ENCODE peak calls at places on chromosome 7, in six cellular contexts. H is tibial nerve, A is HepG2, V is suprapubic skin, D is stomach, C is SK-N-SH. S is an unnamed sample. For H3K9me3 and H3K27me3, the result is how much of the 10 kb centered on the place peaks cover.

GRCh38 chr7:22907805-22908204 is 85.2 kb upstream of the TOMM7 start:
- DNase-seq in A (no peak), D (no peak), V (no peak), C (no peak), H (no peak), S (no peak)

GRCh38 chr7:146956323-146956722 is 839.7 kb downstream of the CNTNAP2 start:
- DNase-seq in H (no peak), D (no peak), V (no peak), A (no peak), C (no peak), S (no peak)

GRCh38 chr7:140541513-140542192 is 62.3 kb upstream of the MKRN1 start:
- DNase-seq in C (peak), H (peak), A (peak), D (peak), V (no peak), S (peak)

GRCh38 chr7:90536449-90536848 is 59.7 kb upstream of the CDK14 start:
- DNase-seq in H (no peak), D (no peak), V (no peak), C (no peak), A (no peak), S (no peak)

GRCh38 chr7:84106291-84106690 is 88.3 kb downstream of the SEMA3A start:
- DNase-seq in D (no peak), C (no peak), A (no peak), V (no peak), H (no peak), S (no peak)

GRCh38 chr7:5695037-5695708 is 86.3 kb downstream of the RNF216 start:
- DNase-seq in V (no peak), H (no peak), C (no peak), A (no peak), D (no peak), S (peak)

GRCh38 chr7:109062798-109063197 is 493.1 kb downstream of the DNAJB9 start:
- DNase-seq in C (no peak), V (no peak), A (no peak), D (no peak), H (no peak), S (no peak)

GRCh38 chr7:88169717-88170320 is 50.0 kb downstream of the SRI start:
- DNase-seq in C (peak), A (peak), H (no peak), D (no peak), V (no peak), S (no peak)

GRCh38 chr7:131555565-131556054 is 818 bp downstream of the PODXL start:
- DNase-seq in C (no peak), D (no peak), V (no peak), H (no peak), A (no peak), S (peak)

GRCh38 chr7:127654404-127655392 is 2.7 kb downstream of the SND1 start:
- DNase-seq in V (no peak), C (no peak), D (no peak), A (no peak), H (no peak), S (no peak)

GRCh38 chr7:23266918-23267317 is 20.3 kb downstream of the GPNMB start:
- DNase-seq in A (no peak), V (no peak), C (no peak), D (no peak), H (no peak), S (no peak)

GRCh38 chr7:149422914-149423285 is 38.0 kb downstream of the ZNF777 start:
- DNase-seq in V (no peak), H (no peak), A (no peak), D (peak), C (no peak), S (no peak)

GRCh38 chr7:1040790-1041189 is 3.6 kb upstream of the GPR146 start:
- DNase-seq in H (no peak), C (peak), A (peak), V (no peak), D (no peak), S (no peak)

GRCh38 chr7:55120501-55121198 is 101.8 kb downstream of the EGFR start:
- DNase-seq in A (no peak), D (no peak), H (peak), V (no peak), C (no peak), S (no peak)

GRCh38 chr7:120988591-120989299 is at the start of gene CPED1:
- DNase-seq in C (peak), H (peak), V (peak), A (peak), D (peak), S (peak)

GRCh38 chr7:10934292-10934691 is 39.4 kb upstream of the PHF14 start:
- DNase-seq in D (no peak), C (no peak), V (no peak), H (no peak), A (no peak), S (no peak)

GRCh38 chr7:94374231-94374630 is 20.5 kb upstream of the COL1A2 start:
- DNase-seq in A (no peak), H (peak), C (no peak), D (peak), V (peak), S (peak)

GRCh38 chr7:88243345-88243909 is 23.6 kb upstream of the SRI start:
- DNase-seq in C (peak), H (peak), D (no peak), V (no peak), A (peak), S (no peak)

DNA sequence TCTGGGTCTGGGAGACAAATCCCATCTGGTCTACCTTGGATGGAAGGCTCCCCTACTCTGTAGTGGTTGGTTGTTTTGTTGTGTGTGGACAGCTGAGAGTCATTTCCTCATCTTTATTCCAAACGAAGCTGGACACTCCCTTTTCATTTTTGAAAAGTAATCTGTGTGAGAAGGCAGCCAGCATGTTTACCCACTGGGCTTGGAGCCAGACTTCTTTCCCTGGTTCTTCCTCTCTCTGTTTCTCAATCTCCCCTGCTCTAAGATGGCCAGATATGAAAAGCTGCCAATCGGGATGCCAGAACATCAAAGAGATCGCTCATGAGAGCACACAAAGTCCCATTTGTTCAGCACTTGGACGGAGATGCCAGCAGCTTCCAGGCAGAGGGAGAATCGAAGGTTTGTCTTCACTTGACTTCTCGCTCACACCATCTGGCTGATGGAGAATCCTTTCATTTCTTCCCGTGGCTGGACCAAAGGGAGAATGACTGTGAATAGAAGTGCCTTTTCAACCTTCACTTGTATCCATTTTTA is 108.2 kb upstream of the AGR3 start:
- DNase-seq in H (peak), D (peak), V (peak), C (no peak), A (peak), S (peak)
- TF ChIP-seq EP300 in H (peak), D (no peak), V (no peak), C (no peak), A (peak), S (no peak)

GRCh38 chr7:24788075-24788474 is 30.8 kb upstream of the GSDME start:
- DNase-seq in D (no peak), A (no peak), V (no peak), H (no peak), C (no peak), S (no peak)

GRCh38 chr7:24786306-24786705 is 29.0 kb upstream of the GSDME start:
- DNase-seq in D (no peak), V (no peak), H (no peak), A (no peak), C (no peak), S (no peak)

GRCh38 chr7:24784292-24784691 is 27.0 kb upstream of the GSDME start:
- DNase-seq in C (no peak), V (no peak), A (no peak), H (no peak), D (no peak), S (no peak)

GRCh38 chr7:24788956-24789576 is 31.8 kb upstream of the GSDME start:
- DNase-seq in D (no peak), H (no peak), V (no peak), C (no peak), A (no peak), S (no peak)

DNA sequence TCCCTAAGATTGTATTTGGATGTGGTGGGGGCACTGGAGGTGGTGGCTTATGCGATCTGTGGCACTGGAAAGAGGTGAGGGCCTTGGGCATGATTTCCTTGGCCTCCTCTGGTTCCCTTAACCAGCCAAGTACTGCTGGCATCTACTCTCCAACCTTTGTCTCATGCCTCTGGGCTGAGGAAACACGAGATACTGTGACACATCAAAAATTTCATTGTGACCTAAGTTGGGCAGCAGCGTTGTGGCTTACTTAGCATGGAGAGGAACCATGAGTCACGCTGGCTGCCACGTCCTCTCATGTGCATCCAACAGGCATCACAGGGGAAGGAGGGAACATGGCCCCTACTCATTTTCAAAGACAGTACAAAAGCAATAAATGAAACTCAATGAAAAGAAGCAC is 29.7 kb upstream of the GSDME start:
- DNase-seq in D (no peak), H (no peak), C (no peak), A (no peak), V (peak), S (no peak)
- H3K9me3 ChIP-seq in D (under half), H (under half), C (under half), A (under half), V (under half), S (under half)

GRCh38 chr7:69595415-69595814 is 2.9 kb upstream of the AUTS2 start:
- DNase-seq in H (no peak), A (no peak), D (no peak), C (no peak), V (no peak), S (no peak)
- H3K27me3 ChIP-seq in H (under half), A (under half), D (under half), C (under half), V (under half), S (under half)

GRCh38 chr7:26238004-26238403 is 36.5 kb downstream of the CBX3 start:
- DNase-seq in D (no peak), V (no peak), C (no peak), A (no peak), H (no peak), S (no peak)
- TF ChIP-seq EP300 in D (no peak), V (no peak), C (no peak), A (no peak), H (no peak), S (no peak)

DNA sequence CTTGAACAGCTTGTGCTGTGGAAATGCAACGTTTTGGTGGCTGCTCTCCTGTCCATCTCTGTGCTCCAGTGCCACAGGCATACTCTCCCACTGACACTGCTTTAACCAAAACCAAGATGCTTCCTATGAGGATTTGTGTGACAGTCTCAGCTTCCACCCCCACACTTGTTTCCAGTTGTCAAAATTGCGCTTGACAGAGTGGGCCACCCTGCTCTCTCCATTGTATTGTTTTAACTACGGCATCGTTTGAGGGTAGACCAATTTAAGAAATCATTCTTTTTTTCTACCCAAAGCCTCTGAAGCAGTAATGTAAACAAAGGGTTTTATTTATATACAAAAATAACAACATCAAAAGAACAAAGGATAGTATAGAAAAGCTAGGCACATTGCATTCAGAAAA is 178.0 kb downstream of the INHBA start:
- DNase-seq in C (no peak), A (no peak), H (no peak), V (no peak), D (no peak), S (no peak)
- H3K9me3 ChIP-seq in C (under half), A (half or more), H (under half), V (under half), D (under half), S (under half)

DNA sequence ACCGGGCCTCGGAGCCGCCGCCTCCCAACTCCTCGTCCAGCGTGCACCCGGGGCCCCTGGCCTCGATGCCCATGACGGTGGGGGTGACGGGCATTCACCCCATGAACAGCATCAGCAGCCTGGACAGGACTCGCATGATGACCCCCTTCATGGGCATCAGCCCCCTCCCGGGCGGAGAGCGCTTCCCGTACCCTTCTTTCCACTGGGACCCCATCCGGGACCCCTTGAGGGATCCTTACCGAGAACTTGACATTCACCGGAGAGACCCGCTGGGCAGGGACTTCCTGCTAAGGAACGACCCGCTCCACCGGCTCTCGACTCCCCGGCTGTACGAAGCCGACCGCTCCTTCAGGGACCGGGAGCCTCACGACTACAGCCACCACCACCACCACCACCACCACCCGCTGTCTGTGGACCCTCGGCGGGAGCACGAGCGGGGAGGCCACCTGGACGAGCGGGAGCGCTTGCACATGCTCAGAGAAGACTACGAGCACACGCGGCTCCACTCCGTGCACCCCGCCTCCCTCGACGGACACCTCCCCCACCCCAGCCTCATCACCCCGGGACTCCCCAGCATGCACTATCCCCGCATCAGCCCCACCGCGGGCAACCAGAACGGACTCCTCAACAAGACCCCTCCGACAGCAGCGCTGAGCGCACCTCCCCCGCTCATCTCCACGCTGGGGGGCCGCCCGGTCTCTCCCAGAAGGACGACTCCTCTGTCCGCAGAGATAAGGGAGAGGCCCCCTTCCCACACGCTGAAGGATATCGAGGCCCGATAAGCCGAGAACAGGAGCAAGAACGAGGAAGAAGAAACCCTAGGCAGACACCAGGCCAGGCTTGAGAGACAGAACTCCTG is 341.5 kb upstream of the GALNT17 start:
- DNase-seq in H (no peak), A (no peak), D (no peak), C (no peak), V (no peak), S (no peak)
- H3K27me3 ChIP-seq in H (under half), A (under half), D (under half), C (under half), V (under half), S (under half)

DNA sequence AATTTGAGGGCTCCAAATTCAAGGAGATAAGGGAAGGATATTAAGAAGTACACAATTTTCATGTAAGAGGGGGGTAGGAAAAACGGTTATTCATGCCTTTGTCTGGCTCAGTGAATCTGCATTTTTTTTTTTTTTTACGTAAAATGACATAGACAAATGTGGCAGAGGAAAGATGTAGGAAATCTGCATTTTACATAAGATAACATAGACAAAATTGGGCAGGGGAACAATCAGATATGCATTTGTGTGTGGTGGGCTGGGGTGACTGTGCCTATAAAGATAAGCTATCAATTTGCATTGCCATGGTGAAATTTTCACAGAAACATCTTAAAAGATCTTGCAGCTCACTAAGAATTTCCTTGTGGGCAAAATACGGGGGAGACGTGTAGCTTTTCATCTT is 92.7 kb upstream of the GPR141 start:
- DNase-seq in V (no peak), D (no peak), H (no peak), A (no peak), C (no peak), S (no peak)
- TF ChIP-seq EP300 in V (no peak), D (no peak), H (no peak), A (no peak), C (no peak), S (no peak)

DNA sequence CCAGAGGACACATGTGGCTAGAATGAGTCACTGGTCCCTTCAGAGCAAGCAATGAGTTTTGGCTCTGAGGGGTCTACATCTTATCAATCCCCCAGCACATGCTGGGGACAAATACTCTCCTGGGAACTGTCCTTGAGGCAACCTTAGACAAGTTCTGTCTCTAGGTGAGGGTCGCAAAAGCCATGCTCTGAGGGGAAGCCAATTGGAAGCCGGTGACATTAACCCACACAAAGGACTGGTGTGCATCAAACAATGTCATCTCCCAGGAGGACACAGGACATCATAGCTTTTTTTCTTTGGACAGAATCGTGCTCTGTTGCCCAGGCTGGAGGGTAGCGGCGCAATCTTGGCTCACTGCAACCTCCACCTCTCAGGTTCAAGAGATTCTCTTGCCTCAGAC is 111.6 kb upstream of the ZNF722 start:
- DNase-seq in A (no peak), H (no peak), V (no peak), D (no peak), C (no peak), S (no peak)
- H3K9me3 ChIP-seq in A (half or more), H (under half), V (under half), D (under half), C (under half), S (under half)

GRCh38 chr7:157507987-157508386 is 171.2 kb downstream of the DNAJB6 start:
- DNase-seq in H (no peak), V (no peak), D (no peak), C (no peak), A (no peak), S (no peak)

GRCh38 chr7:157505646-157506045 is 168.8 kb downstream of the DNAJB6 start:
- DNase-seq in A (no peak), V (no peak), D (no peak), H (no peak), C (no peak), S (no peak)

GRCh38 chr7:157506268-157506667 is 169.5 kb downstream of the DNAJB6 start:
- DNase-seq in A (no peak), C (no peak), V (no peak), D (peak), H (no peak), S (peak)

GRCh38 chr7:157508477-157508881 is 171.7 kb downstream of the DNAJB6 start:
- DNase-seq in V (no peak), C (no peak), D (peak), H (no peak), A (no peak), S (no peak)

GRCh38 chr7:157509226-157509625 is 172.4 kb downstream of the DNAJB6 start:
- DNase-seq in H (no peak), A (no peak), V (no peak), D (no peak), C (no peak), S (no peak)
- H3K27me3 ChIP-seq in H (under half), A (under half), V (under half), D (under half), C (under half), S (under half)